ENCODE peak calls at places on chromosome 19, in seven cellular contexts. I is A549, Q is nucleus accumbens, H is epithelial cell of prostate, K is right atrium auricular region, D is smooth muscle cell of the brain vasculature, V is hepatic stellate cell. W is an unnamed sample.

GRCh38 chr19:42198676-42199439 is 18.6 kb downstream of the DEDD2 start:
- DNase-seq in K (no peak), Q (no peak), I (no peak), H (no peak), D (no peak), V (no peak), W (no peak)

GRCh38 chr19:46376241-46377153 is 29.6 kb downstream of the PPP5C start:
- DNase-seq in D (no peak), K (no peak), I (no peak), V (no peak), H (no peak), Q (no peak), W (no peak)

GRCh38 chr19:53553865-53554791 is 16.2 kb downstream of the ZNF331 start:
- DNase-seq in H (peak), D (peak), I (peak), K (peak), V (peak), Q (peak), W (peak)

GRCh38 chr19:48632692-48633147 is 4.5 kb downstream of the DBP start:
- DNase-seq in V (no peak), K (no peak), Q (no peak), H (no peak), I (no peak), D (no peak), W (no peak)

GRCh38 chr19:51783373-51783772 is 11.6 kb upstream of the FPR3 start:
- DNase-seq in Q (no peak), I (peak), D (no peak), K (no peak), H (peak), V (no peak), W (peak)

GRCh38 chr19:1874554-1875185 is 10.6 kb downstream of the ABHD17A start:
- DNase-seq in D (no peak), V (no peak), H (no peak), Q (no peak), K (no peak), I (no peak), W (no peak)

GRCh38 chr19:1577090-1577928 is 9.2 kb upstream of the MEX3D start:
- DNase-seq in I (no peak), K (no peak), Q (no peak), V (no peak), H (no peak), D (no peak), W (no peak)

GRCh38 chr19:40139533-40140287 is 49.0 kb upstream of the ZNF780A start:
- DNase-seq in D (peak), K (no peak), H (no peak), I (peak), Q (no peak), V (peak), W (no peak)

GRCh38 chr19:13896227-13896626 is 9.7 kb downstream of the BRME1 start:
- DNase-seq in D (no peak), I (no peak), K (no peak), V (no peak), Q (no peak), H (no peak), W (no peak)

GRCh38 chr19:33304760-33305647 is 2.7 kb upstream of the CEBPA start:
- DNase-seq in V (peak), H (no peak), Q (no peak), D (no peak), K (no peak), I (peak), W (no peak)

GRCh38 chr19:51576850-51577249 is 5.8 kb downstream of the ZNF175 start:
- DNase-seq in K (no peak), H (no peak), D (no peak), I (no peak), Q (no peak), V (no peak), W (no peak)

W was measured in NCI-H226.